ENCODE peak calls at places on chromosome 19, in ten cellular contexts. X, O, F, U, T, A, K, Q, D and B are unnamed samples.

GRCh38 chr19:2353159-2353894 is 6.7 kb upstream of the TMPRSS9 start:
- DNase-seq in X (no peak), O (no peak), F (no peak), U (no peak), T (no peak), A (no peak), K (no peak), Q (no peak), D (no peak), B (no peak)

GRCh38 chr19:13138171-13138915 is 11.8 kb downstream of the STX10 start:
- DNase-seq in X (no peak), O (no peak), F (no peak), U (no peak), T (no peak), A (no peak), K (no peak), Q (no peak), D (no peak), B (no peak)

GRCh38 chr19:46221981-46222610 is 7.4 kb upstream of the IGFL1 start:
- DNase-seq in X (no peak), O (peak), F (peak), U (no peak), T (peak), A (peak), K (no peak), Q (no peak), D (no peak), B (no peak)

GRCh38 chr19:29216021-29216420 is 3.1 kb upstream of the UQCRFS1 start:
- DNase-seq in X (no peak), O (no peak), F (no peak), U (no peak), T (no peak), A (no peak), K (no peak), Q (no peak), D (no peak), B (no peak)

GRCh38 chr19:40465025-40465780 is at the start of gene BLVRB:
- DNase-seq in X (no peak), O (peak), F (peak), U (no peak), T (no peak), A (peak), K (peak), Q (no peak), D (no peak), B (no peak)

GRCh38 chr19:19744641-19745040 is 11.7 kb upstream of the ZNF14 start:
- DNase-seq in X (no peak), O (no peak), F (no peak), U (no peak), T (no peak), A (no peak), K (no peak), Q (no peak), D (no peak), B (no peak)

GRCh38 chr19:6443986-6444385 is 10.4 kb upstream of the SLC25A41 start:
- DNase-seq in X (no peak), O (no peak), F (no peak), U (no peak), T (no peak), A (no peak), K (no peak), Q (no peak), D (no peak), B (no peak)

GRCh38 chr19:28150129-28150528 is 1062.8 kb downstream of the UQCRFS1 start:
- DNase-seq in X (no peak), O (no peak), F (no peak), U (no peak), T (no peak), A (no peak), K (no peak), Q (no peak), D (no peak), B (no peak)

GRCh38 chr19:5343848-5344247 is 3.2 kb upstream of the PTPRS start:
- DNase-seq in X (no peak), O (peak), F (no peak), U (no peak), T (no peak), A (peak), K (no peak), Q (no peak), D (no peak), B (no peak)

GRCh38 chr19:46621191-46622117 is 3.4 kb downstream of the PTGIR start:
- DNase-seq in X (no peak), O (no peak), F (no peak), U (no peak), T (no peak), A (no peak), K (no peak), Q (no peak), D (no peak), B (no peak)

GRCh38 chr19:1250374-1251232 is 2.2 kb downstream of the MIDN start:
- DNase-seq in X (peak), O (peak), F (no peak), U (no peak), T (no peak), A (peak), K (peak), Q (peak), D (no peak), B (peak)

GRCh38 chr19:40781140-40781539 is 3.1 kb downstream of the RAB4B start:
- DNase-seq in X (no peak), O (no peak), F (no peak), U (no peak), T (no peak), A (no peak), K (no peak), Q (no peak), D (no peak), B (no peak)

GRCh38 chr19:33404916-33405315 is 31.4 kb downstream of the CEBPG start:
- DNase-seq in X (no peak), O (no peak), F (no peak), U (no peak), T (no peak), A (no peak), K (no peak), Q (no peak), D (no peak), B (no peak)

GRCh38 chr19:57314146-57314545 is 6.1 kb upstream of the ZNF543 start:
- DNase-seq in X (no peak), O (no peak), F (no peak), U (no peak), T (no peak), A (no peak), K (no peak), Q (no peak), D (no peak), B (no peak)

GRCh38 chr19:42683917-42684513 is 56.3 kb downstream of the PSG3 start:
- DNase-seq in X (no peak), O (peak), F (peak), U (no peak), T (no peak), A (peak), K (no peak), Q (no peak), D (no peak), B (peak)

GRCh38 chr19:40088299-40089047 is 2.3 kb downstream of the ZNF780A start:
- DNase-seq in X (no peak), O (no peak), F (no peak), U (no peak), T (no peak), A (no peak), K (no peak), Q (no peak), D (no peak), B (no peak)

GRCh38 chr19:35431147-35431807 is 16.8 kb upstream of the FFAR2 start:
- DNase-seq in X (no peak), O (no peak), F (no peak), U (no peak), T (no peak), A (no peak), K (no peak), Q (no peak), D (no peak), B (no peak)

GRCh38 chr19:17605761-17606745 is 50.6 kb downstream of the COLGALT1 start:
- DNase-seq in X (peak), O (peak), F (peak), U (peak), T (peak), A (peak), K (peak), Q (peak), D (peak), B (peak)

GRCh38 chr19:16247353-16248182 is 49.9 kb downstream of the AP1M1 start:
- DNase-seq in X (peak), O (peak), F (peak), U (peak), T (peak), A (peak), K (peak), Q (peak), D (peak), B (peak)

GRCh38 chr19:2977001-2977685 is at the start of gene TLE6:
- DNase-seq in X (peak), O (peak), F (peak), U (peak), T (peak), A (peak), K (peak), Q (peak), D (peak), B (peak)

GRCh38 chr19:48344892-48345291 is 18.8 kb downstream of the TMEM143 start:
- DNase-seq in X (no peak), O (no peak), F (no peak), U (no peak), T (no peak), A (no peak), K (no peak), Q (no peak), D (no peak), B (no peak)

GRCh38 chr19:52142001-52142595 is 2.4 kb upstream of the ZNF616 start:
- DNase-seq in X (no peak), O (no peak), F (no peak), U (no peak), T (no peak), A (no peak), K (no peak), Q (no peak), D (no peak), B (no peak)

GRCh38 chr19:10565028-10565566 is 713 bp downstream of the KRI1 start:
- DNase-seq in X (no peak), O (no peak), F (no peak), U (no peak), T (no peak), A (peak), K (peak), Q (peak), D (no peak), B (no peak)

GRCh38 chr19:45911291-45911690 is 3.3 kb downstream of the NANOS2 start:
- DNase-seq in X (no peak), O (no peak), F (no peak), U (no peak), T (no peak), A (no peak), K (no peak), Q (no peak), D (no peak), B (no peak)